ENCODE peak calls at places on chromosomes 16 and 17, in four cellular contexts. K is skeletal muscle cell; Y is endothelial cell of umbilical vein; E is CD8-positive, alpha-beta T cell. A is an unnamed sample.

GRCh38 chr17:75262112-75262606 is 480 bp downstream of the MRPS7 start:
- DNase-seq in E (no peak), K (no peak), Y (no peak), A (no peak)

GRCh38 chr17:63740464-63741181 is 976 bp downstream of the STRADA start:
- DNase-seq in K (no peak), Y (peak), E (no peak), A (peak)

GRCh38 chr16:10566613-10567012 is 13.8 kb downstream of the EMP2 start:
- DNase-seq in E (no peak), Y (no peak), K (no peak), A (no peak)

GRCh38 chr17:9467518-9467917 is 108.1 kb downstream of the STX8 start:
- DNase-seq in K (no peak), E (no peak), Y (no peak), A (no peak)

GRCh38 chr17:82983510-82984248 is 95.7 kb upstream of the METRNL start:
- DNase-seq in Y (no peak), K (no peak), E (no peak), A (no peak)

GRCh38 chr16:10386517-10387377 is 886 bp downstream of the ATF7IP2 start:
- DNase-seq in E (no peak), Y (peak), K (no peak), A (peak)

GRCh38 chr16:6643083-6643686 is 689.5 kb upstream of the RBFOX1 start:
- DNase-seq in Y (peak), K (peak), E (peak), A (peak)

GRCh38 chr17:1322469-1322868 is 43.0 kb downstream of the TRARG1 start:
- DNase-seq in K (no peak), Y (no peak), E (no peak), A (no peak)

GRCh38 chr17:35972945-35973332 is 8.4 kb downstream of the CCL16 start:
- DNase-seq in E (no peak), K (no peak), Y (no peak), A (no peak)

GRCh38 chr17:30950669-30951399 is 20.0 kb upstream of the RNF135 start:
- DNase-seq in K (peak), Y (peak), E (no peak), A (peak)

GRCh38 chr17:50015146-50015545 is 20.1 kb upstream of the DLX3 start:
- DNase-seq in K (no peak), E (no peak), Y (no peak), A (no peak)

GRCh38 chr16:85326113-85326793 is 214.0 kb upstream of the CIBAR2 start:
- DNase-seq in E (no peak), K (no peak), Y (no peak), A (no peak)

GRCh38 chr16:895371-895770 is 75.4 kb downstream of the LMF1 start:
- DNase-seq in E (no peak), K (no peak), Y (no peak), A (no peak)

GRCh38 chr16:46923513-46924295 is 39.5 kb downstream of the GPT2 start:
- DNase-seq in Y (no peak), K (no peak), E (no peak), A (peak)

GRCh38 chr17:22703204-22703603 is 1010.9 kb downstream of the KCNJ18 start:
- DNase-seq in E (no peak), Y (no peak), K (no peak), A (no peak)

GRCh38 chr17:47738178-47738577 is 5.1 kb downstream of the TBX21 start:
- DNase-seq in Y (no peak), E (no peak), K (no peak), A (no peak)

GRCh38 chr16:57969451-57970123 is 1.3 kb downstream of the CNGB1 start:
- DNase-seq in E (no peak), Y (no peak), K (no peak), A (no peak)

GRCh38 chr17:2214887-2215615 is 88.5 kb downstream of the SMG6 start:
- DNase-seq in Y (peak), E (no peak), K (no peak), A (peak)

GRCh38 chr17:50272246-50272645 is 2.0 kb upstream of the TMEM92 start:
- DNase-seq in K (no peak), Y (no peak), E (no peak), A (no peak)

GRCh38 chr16:88317619-88317977 is 65.2 kb upstream of the ZNF469 start:
- DNase-seq in Y (no peak), E (no peak), K (no peak), A (peak)

GRCh38 chr16:1075546-1075945 is 3.0 kb downstream of the SSTR5 start:
- DNase-seq in Y (no peak), K (no peak), E (no peak), A (no peak)

GRCh38 chr16:59591480-59591879 is 857.4 kb upstream of the GOT2 start:
- DNase-seq in E (no peak), K (no peak), Y (peak), A (no peak)

GRCh38 chr17:37158290-37158689 is 209.5 kb downstream of the AATF start:
- DNase-seq in E (no peak), K (no peak), Y (no peak), A (no peak)

GRCh38 chr17:42559076-42559475 is 2.9 kb upstream of the COASY start:
- DNase-seq in Y (no peak), K (no peak), E (no peak), A (no peak)

GRCh38 chr16:75110637-75111513 is 5.7 kb downstream of the LDHD start:
- DNase-seq in K (peak), Y (peak), E (peak), A (peak)

GRCh38 chr16:17331071-17331521 is 139.7 kb downstream of the XYLT1 start:
- DNase-seq in Y (no peak), E (no peak), K (no peak), A (peak)

GRCh38 chr16:85821441-85821901 is 22.0 kb downstream of the COX4I1 start:
- DNase-seq in K (peak), E (peak), Y (peak), A (peak)

GRCh38 chr17:38358586-38359513 is 7.2 kb downstream of the SOCS7 start:
- DNase-seq in Y (no peak), K (no peak), E (no peak), A (no peak)

GRCh38 chr16:58503166-58503862 is 3.4 kb downstream of the NDRG4 start:
- DNase-seq in Y (no peak), E (no peak), K (no peak), A (no peak)

GRCh38 chr16:24852281-24852721 is 6.5 kb downstream of the SLC5A11 start:
- DNase-seq in K (no peak), Y (no peak), E (no peak), A (no peak)

GRCh38 chr17:8405499-8406016 is 7.9 kb upstream of the RNF222 start:
- DNase-seq in E (no peak), Y (no peak), K (no peak), A (no peak)

GRCh38 chr17:41442772-41443171 is 2.0 kb upstream of the KRT38 start:
- DNase-seq in Y (no peak), E (no peak), K (no peak), A (peak)

GRCh38 chr17:80210348-80211108 is 9.6 kb downstream of the SGSH start:
- DNase-seq in K (no peak), E (no peak), Y (no peak), A (no peak)

GRCh38 chr17:81396722-81397313 is 1.6 kb downstream of the BAHCC1 start:
- DNase-seq in Y (peak), E (no peak), K (no peak), A (peak)

GRCh38 chr16:85146922-85147651 is 34.8 kb upstream of the CIBAR2 start:
- DNase-seq in Y (no peak), E (no peak), K (no peak), A (no peak)

GRCh38 chr16:69404275-69404805 is 18.5 kb upstream of the TERF2 start:
- DNase-seq in E (no peak), Y (peak), K (no peak), A (peak)

GRCh38 chr17:2179615-2180295 is 123.8 kb downstream of the SMG6 start:
- DNase-seq in E (no peak), K (peak), Y (peak), A (peak)

GRCh38 chr16:49457196-49457595 is 83.6 kb downstream of the C16orf78 start:
- DNase-seq in Y (no peak), K (no peak), E (no peak), A (no peak)

GRCh38 chr16:86663691-86664517 is 85.6 kb downstream of the FOXL1 start:
- DNase-seq in K (peak), Y (peak), E (no peak), A (peak)

GRCh38 chr17:15263206-15263579 is 1.9 kb downstream of the PMP22 start:
- DNase-seq in K (peak), Y (peak), E (no peak), A (peak)

GRCh38 chr17:40111221-40112128 is 10.3 kb upstream of the MSL1 start:
- DNase-seq in Y (peak), E (peak), K (peak), A (peak)
- H3K4me3 ChIP-seq in Y (peak), E (peak), K (peak), A (peak)

GRCh38 chr16:2096853-2097620 is 38.7 kb downstream of the PKD1 start:
- DNase-seq in Y (no peak), E (no peak), K (no peak), A (no peak)
- H3K4me3 ChIP-seq in Y (no peak), E (no peak), K (no peak), A (no peak)

DNA sequence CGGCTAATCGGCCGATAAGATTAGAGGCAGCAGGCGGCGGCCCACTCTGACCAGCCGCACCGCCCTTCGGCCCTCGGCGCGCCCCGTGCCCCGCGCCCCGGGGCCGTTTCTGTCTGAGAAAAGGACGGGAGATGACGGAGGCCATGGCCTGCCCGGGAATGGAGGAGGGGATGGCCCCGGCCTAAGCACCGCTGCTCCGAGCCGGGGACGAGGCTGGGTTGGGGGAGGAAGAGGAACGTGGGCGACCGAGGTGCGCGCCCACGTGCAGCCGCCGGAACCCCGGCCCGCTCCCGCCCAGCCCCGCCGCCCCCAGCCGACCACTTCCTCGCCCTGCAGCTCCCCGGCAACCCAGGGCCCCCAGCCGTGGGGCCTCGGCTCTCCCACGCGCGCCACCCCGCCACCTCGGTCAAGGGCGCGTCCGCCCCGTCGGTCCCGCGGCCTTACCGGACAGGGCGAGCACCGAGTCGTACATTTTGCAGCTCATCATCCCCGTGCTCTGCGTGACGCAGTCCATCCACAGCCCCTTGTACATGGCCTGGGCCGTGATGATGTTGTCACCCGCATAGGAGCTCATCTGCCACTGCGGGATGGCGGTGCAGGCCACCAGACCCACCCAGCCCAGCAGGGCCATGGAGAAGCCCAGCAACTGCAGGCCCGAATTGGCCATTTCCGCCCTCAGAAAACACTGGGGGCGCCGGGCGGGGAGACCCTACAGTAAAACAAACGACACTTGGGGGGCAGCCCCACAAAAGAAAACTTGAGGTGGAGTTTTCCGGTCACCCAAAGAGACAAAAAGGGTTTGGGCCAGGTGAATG is 694 bp downstream of the CLDN7 start:
- DNase-seq in Y (no peak), K (no peak), E (no peak), A (no peak)
- H3K4me3 ChIP-seq in Y (peak), K (peak), E (peak), A (peak)

DNA sequence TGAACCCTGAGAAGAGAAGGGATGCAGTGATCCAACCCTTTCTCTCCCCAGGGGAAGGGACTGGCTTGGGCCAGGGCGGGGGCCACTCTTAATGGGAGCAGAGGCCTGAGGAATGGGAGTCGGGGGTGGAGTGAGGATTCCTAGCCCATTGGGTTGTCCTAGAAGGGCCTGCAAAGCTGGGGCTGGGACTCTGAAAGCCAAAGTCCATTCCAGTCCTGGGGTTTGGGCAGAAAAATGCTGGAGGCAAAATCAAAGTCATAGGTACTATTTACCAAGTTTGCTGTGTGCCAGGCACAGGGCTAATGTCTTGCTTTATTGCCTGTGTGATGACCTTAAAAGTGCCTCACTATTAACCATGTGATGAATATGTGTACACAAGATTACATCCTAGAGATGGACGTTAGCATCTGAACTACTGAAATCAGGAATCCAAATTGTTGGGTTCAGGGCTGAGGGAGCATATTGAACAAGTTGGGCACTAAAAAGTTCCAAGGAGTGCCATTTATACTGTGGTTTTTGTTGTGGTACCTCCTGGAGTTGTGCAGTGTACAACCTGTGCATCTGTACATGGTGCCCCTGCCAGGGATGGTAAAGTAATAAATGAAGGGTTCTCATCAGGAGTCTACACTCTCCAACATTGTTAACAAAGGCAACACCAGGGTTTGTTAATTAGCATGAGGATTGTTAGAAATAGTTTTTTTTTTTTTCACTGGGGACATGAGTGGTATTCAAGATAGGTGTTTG is 84.4 kb upstream of the NKD1 start:
- DNase-seq in K (no peak), E (no peak), Y (no peak), A (no peak)
- H3K4me3 ChIP-seq in K (no peak), E (no peak), Y (no peak), A (no peak)

DNA sequence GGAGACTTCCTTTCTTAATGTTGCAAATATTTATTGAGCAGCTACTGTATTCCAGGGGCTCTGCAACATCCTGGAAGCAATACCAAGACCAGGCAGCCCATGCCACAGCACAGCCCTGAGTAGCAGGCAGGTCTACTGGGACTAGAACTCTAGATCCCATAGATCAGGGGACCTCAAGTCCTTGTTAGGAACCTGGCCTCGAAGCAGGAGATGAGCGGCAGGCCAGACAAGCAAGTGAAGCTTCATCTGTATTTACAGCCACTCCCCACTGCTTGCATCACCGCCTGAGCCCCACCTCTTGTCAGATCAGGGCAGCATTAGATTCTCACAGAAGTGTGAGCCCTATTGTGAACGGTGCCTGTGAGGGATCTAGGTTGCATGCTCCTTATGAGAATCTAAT is 295.7 kb upstream of the TNRC6C start:
- DNase-seq in K (no peak), Y (no peak), E (no peak), A (no peak)
- H3K4me3 ChIP-seq in K (no peak), Y (no peak), E (no peak), A (no peak)

GRCh38 chr16:12059216-12059769 is 82.8 kb downstream of the SNX29 start:
- DNase-seq in K (no peak), E (no peak), Y (no peak), A (no peak)
- H3K4me3 ChIP-seq in K (no peak), E (no peak), Y (no peak), A (no peak)

DNA sequence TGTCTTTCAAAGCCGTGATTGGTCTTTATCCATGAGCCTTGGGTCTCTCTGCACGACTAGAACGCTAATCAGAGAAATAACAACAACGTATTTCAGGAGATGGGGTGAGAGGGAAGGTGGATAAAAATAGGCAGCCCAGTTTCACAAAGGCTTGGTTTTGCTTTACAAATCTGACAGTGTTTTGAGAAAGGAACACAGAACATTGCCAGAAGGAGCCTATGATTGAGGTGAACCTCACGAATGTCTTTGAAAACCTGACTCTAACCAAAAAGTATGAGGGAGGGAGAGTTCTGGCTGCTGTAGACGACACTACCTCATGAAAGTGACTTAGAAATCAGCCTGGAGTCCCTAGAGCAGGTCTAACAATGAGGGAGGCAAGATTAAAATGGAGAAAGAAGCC is 38.0 kb upstream of the NOL11 start:
- DNase-seq in K (no peak), E (no peak), Y (no peak), A (no peak)
- H3K4me3 ChIP-seq in K (no peak), E (no peak), Y (no peak), A (no peak)

GRCh38 chr16:77219437-77219836 is 20.2 kb downstream of the SYCE1L start:
- DNase-seq in E (no peak), Y (no peak), K (no peak), A (no peak)
- H3K4me3 ChIP-seq in E (no peak), Y (no peak), K (no peak), A (no peak)

GRCh38 chr17:66292351-66292750 is 10.1 kb upstream of the PRKCA start:
- DNase-seq in E (no peak), K (no peak), Y (no peak), A (no peak)

GRCh38 chr17:66301418-66301863 is 972 bp upstream of the PRKCA start:
- DNase-seq in E (no peak), K (no peak), Y (peak), A (no peak)

GRCh38 chr17:66299721-66300120 is 2.7 kb upstream of the PRKCA start:
- DNase-seq in Y (no peak), E (no peak), K (no peak), A (no peak)

GRCh38 chr17:66300956-66301355 is 1.5 kb upstream of the PRKCA start:
- DNase-seq in Y (no peak), K (no peak), E (no peak), A (no peak)

DNA sequence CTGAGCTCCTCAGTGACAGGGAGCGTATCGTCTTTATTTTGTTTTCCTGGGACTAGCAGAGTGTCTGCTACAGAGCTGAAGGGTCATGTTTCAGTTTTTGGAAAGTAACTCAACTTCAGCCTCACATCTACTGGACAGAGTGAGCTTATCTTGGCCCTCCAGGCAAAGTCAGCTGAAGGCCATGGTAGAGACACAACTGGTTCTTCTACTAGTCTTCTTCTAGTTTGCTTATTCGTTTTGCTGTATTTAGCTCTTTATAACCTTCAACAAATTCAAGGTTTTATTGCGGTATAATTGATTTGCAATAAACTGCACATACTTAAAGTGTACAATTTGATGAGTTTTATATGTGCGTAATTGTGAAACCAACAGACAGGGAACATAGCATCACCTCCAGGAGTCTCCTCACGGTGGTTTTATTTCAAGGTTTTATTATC is 6.1 kb upstream of the PRKCA start:
- DNase-seq in Y (no peak), E (no peak), K (no peak), A (no peak)
- H3K4me3 ChIP-seq in Y (no peak), E (no peak), K (no peak), A (no peak)

GRCh38 chr16:54443352-54443751 is 156.8 kb upstream of the IRX3 start:
- DNase-seq in K (no peak), Y (no peak), E (no peak), A (peak)
- H3K4me3 ChIP-seq in K (no peak), Y (no peak), E (no peak), A (no peak)